ENCODE peak calls at places on chromosomes 2 and 18, in four cellular contexts. One of them, this sample, is unnamed.

GRCh38 chr2:20050712-20051517 is 513 bp downstream of the LAPTM4A start:
- DNase-seq in SK-N-SH: peak
- DNase-seq in fibroblast of mammary gland: peak
- DNase-seq in AG04450: no peak
- DNase-seq in this sample: no peak

GRCh38 chr2:8298783-8299182 is 383.1 kb upstream of the ID2 start:
- DNase-seq in SK-N-SH: no peak
- DNase-seq in fibroblast of mammary gland: no peak
- DNase-seq in AG04450: no peak
- DNase-seq in this sample: no peak

GRCh38 chr2:44582363-44583008 is 220.7 kb downstream of the CAMKMT start:
- DNase-seq in SK-N-SH: no peak
- DNase-seq in fibroblast of mammary gland: peak
- DNase-seq in AG04450: no peak
- DNase-seq in this sample: no peak

GRCh38 chr18:9961031-9961430 is 47.2 kb downstream of the VAPA start:
- DNase-seq in SK-N-SH: no peak
- DNase-seq in fibroblast of mammary gland: peak
- DNase-seq in AG04450: no peak
- DNase-seq in this sample: no peak

GRCh38 chr2:163723881-163724280 is 11.9 kb downstream of the FIGN start:
- DNase-seq in SK-N-SH: no peak
- DNase-seq in fibroblast of mammary gland: no peak
- DNase-seq in AG04450: no peak
- DNase-seq in this sample: no peak

GRCh38 chr18:59662008-59662701 is 35.1 kb downstream of the CCBE1 start:
- DNase-seq in SK-N-SH: no peak
- DNase-seq in fibroblast of mammary gland: peak
- DNase-seq in AG04450: no peak
- DNase-seq in this sample: no peak

GRCh38 chr2:172100080-172101007 is 2.4 kb downstream of the DLX2 start:
- DNase-seq in SK-N-SH: peak
- DNase-seq in fibroblast of mammary gland: no peak
- DNase-seq in AG04450: no peak
- DNase-seq in this sample: no peak

GRCh38 chr18:79778291-79778791 is 19.4 kb upstream of the KCNG2 start:
- DNase-seq in SK-N-SH: peak
- DNase-seq in fibroblast of mammary gland: no peak
- DNase-seq in AG04450: no peak
- DNase-seq in this sample: no peak

GRCh38 chr2:37614061-37614802 is 57.2 kb downstream of the CDC42EP3 start:
- DNase-seq in SK-N-SH: no peak
- DNase-seq in fibroblast of mammary gland: peak
- DNase-seq in AG04450: peak
- DNase-seq in this sample: no peak

GRCh38 chr2:48249093-48249492 is 280.9 kb upstream of the STON1 start:
- DNase-seq in SK-N-SH: no peak
- DNase-seq in fibroblast of mammary gland: peak
- DNase-seq in AG04450: peak
- DNase-seq in this sample: no peak

GRCh38 chr18:79245517-79246001 is 150.2 kb upstream of the NFATC1 start:
- DNase-seq in SK-N-SH: no peak
- DNase-seq in fibroblast of mammary gland: peak
- DNase-seq in AG04450: no peak
- DNase-seq in this sample: peak

DNA sequence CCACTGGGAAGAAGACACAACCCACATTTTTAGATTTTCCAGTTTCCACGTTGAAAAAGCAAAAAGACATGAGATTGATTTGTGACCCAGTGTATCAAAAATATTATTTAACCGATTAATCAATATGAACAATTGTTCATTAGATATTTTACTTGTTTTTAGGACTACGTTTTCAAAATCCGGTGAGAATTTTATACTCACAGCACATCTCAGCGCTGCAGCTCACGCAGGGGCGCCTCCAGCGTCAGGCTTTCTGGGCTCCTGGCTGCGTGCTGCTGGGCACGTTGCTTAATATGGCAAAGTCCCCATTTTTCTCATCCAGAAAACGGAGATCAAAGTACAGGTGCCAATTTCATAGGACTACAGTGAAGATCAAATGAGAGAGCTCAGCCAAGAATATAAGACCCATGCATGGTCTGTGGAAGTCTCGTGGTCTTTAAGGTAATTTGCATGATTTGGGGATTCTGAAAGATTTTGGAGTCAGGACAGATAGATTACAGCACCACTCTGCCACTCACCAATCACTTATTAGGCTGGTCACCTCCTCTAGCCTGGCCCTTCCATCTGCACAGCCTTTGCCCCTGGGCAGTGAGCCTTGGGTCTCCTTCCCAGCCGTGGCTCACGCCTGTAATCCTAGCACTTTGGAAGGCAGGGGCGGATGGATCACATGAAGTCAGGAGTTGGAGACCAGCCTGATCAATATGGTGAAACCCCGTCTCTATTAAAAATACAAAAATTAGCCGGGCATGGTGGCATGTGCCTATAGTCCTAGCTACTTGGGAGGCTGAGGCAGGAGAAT is 36.2 kb downstream of the PTPN18 start:
- DNase-seq in SK-N-SH: peak
- DNase-seq in fibroblast of mammary gland: no peak
- DNase-seq in AG04450: no peak
- DNase-seq in this sample: no peak
- H3K4me3 ChIP-seq in SK-N-SH: peak
- H3K4me3 ChIP-seq in fibroblast of mammary gland: peak
- H3K4me3 ChIP-seq in AG04450: peak
- H3K4me3 ChIP-seq in this sample: peak

GRCh38 chr2:69797235-69797634 is 32.2 kb upstream of the GMCL1 start:
- DNase-seq in SK-N-SH: no peak
- DNase-seq in fibroblast of mammary gland: no peak
- DNase-seq in AG04450: no peak
- DNase-seq in this sample: no peak

GRCh38 chr2:69798466-69798908 is 31.0 kb upstream of the GMCL1 start:
- DNase-seq in SK-N-SH: no peak
- DNase-seq in fibroblast of mammary gland: peak
- DNase-seq in AG04450: no peak
- DNase-seq in this sample: no peak

GRCh38 chr2:69798909-69799526 is 30.4 kb upstream of the GMCL1 start:
- DNase-seq in SK-N-SH: no peak
- DNase-seq in fibroblast of mammary gland: peak
- DNase-seq in AG04450: peak
- DNase-seq in this sample: no peak

GRCh38 chr2:69796199-69796598 is 33.3 kb upstream of the GMCL1 start:
- DNase-seq in SK-N-SH: no peak
- DNase-seq in fibroblast of mammary gland: no peak
- DNase-seq in AG04450: no peak
- DNase-seq in this sample: no peak

DNA sequence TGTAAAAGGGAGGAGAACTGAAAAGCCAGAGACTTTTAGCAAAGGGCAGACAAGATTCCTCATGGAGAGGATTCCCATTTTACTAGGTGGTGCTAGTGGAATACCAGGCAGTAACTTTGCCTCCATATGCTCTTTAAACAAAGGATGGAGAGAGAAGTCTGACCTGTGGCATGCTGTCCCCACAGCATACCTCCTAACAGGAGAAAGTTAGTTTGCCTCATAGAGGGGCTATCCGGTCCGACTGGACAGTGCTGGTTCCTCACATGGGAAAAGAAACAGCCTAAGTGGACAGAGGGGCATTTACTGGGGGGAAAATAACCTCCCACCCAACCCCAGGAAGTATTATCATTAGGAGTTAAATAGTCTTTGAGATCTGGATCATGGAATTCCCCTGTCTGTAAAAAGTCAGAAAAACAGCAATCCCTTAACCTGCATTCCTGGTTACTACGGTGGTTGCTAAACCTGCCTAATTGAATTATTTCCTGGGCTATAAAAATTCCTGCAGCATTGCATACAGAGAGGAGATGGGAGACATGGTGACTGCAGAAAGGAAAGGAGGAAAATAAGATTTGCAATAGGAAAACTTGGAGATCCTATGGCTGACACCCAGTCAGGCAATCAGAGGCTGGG is 31.5 kb upstream of the GMCL1 start:
- DNase-seq in SK-N-SH: no peak
- DNase-seq in fibroblast of mammary gland: no peak
- DNase-seq in AG04450: no peak
- DNase-seq in this sample: no peak
- H3K4me3 ChIP-seq in SK-N-SH: peak
- H3K4me3 ChIP-seq in fibroblast of mammary gland: peak
- H3K4me3 ChIP-seq in AG04450: no peak
- H3K4me3 ChIP-seq in this sample: no peak

GRCh38 chr2:174846941-174847938 is 83.0 kb upstream of the CHRNA1 start:
- DNase-seq in SK-N-SH: peak
- DNase-seq in fibroblast of mammary gland: peak
- DNase-seq in AG04450: peak
- DNase-seq in this sample: peak
- H3K4me3 ChIP-seq in SK-N-SH: peak
- H3K4me3 ChIP-seq in fibroblast of mammary gland: peak
- H3K4me3 ChIP-seq in AG04450: peak
- H3K4me3 ChIP-seq in this sample: no peak

GRCh38 chr18:35029770-35030169 is 11.4 kb upstream of the MAPRE2 start:
- DNase-seq in SK-N-SH: no peak
- DNase-seq in fibroblast of mammary gland: no peak
- DNase-seq in AG04450: no peak
- DNase-seq in this sample: no peak

GRCh38 chr18:35029103-35029502 is 12.1 kb upstream of the MAPRE2 start:
- DNase-seq in SK-N-SH: no peak
- DNase-seq in fibroblast of mammary gland: peak
- DNase-seq in AG04450: peak
- DNase-seq in this sample: no peak

GRCh38 chr18:35028556-35028955 is 12.7 kb upstream of the MAPRE2 start:
- DNase-seq in SK-N-SH: no peak
- DNase-seq in fibroblast of mammary gland: peak
- DNase-seq in AG04450: no peak
- DNase-seq in this sample: no peak

GRCh38 chr18:35032113-35032512 is 9.1 kb upstream of the MAPRE2 start:
- DNase-seq in SK-N-SH: no peak
- DNase-seq in fibroblast of mammary gland: no peak
- DNase-seq in AG04450: no peak
- DNase-seq in this sample: no peak

DNA sequence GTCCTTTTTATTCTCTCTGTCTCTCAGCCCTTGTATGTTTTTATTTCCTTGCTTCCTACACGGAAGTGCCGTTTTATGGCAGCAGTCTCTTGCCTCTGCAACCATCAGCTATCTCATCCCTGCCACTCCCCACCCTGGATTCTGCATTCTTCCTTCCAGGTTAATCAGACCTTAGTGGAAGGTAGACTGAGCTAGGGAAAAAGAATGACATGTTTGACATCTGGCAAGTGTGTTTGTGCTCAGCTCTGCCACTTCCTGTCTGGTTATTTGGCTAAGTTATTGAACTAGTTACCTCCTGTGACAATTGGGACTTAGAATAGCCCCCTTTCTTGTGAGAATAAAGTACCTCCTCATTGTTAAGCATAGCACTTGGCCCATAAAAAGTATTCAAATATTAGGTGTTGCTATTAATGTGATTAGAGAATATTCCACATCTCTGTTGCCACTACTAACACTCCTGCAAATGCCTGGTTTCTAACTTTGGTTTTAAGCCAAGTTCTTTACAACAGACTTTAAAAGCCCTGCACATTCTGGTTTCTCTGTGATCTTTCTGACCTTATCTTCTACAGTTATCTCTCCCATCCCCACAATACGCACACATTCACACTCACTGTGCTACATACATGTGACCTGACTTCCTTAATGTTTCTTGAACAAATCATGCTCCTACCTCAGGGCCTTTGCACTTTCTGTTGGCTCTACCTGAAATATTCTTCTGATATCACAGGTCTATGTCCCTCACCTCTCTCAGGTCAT is 10.8 kb upstream of the MAPRE2 start:
- DNase-seq in SK-N-SH: no peak
- DNase-seq in fibroblast of mammary gland: no peak
- DNase-seq in AG04450: no peak
- DNase-seq in this sample: peak
- H3K4me3 ChIP-seq in SK-N-SH: no peak
- H3K4me3 ChIP-seq in fibroblast of mammary gland: no peak
- H3K4me3 ChIP-seq in AG04450: no peak
- H3K4me3 ChIP-seq in this sample: peak

GRCh38 chr18:70044626-70045025 is 97.0 kb upstream of the CD226 start:
- DNase-seq in SK-N-SH: peak
- DNase-seq in fibroblast of mammary gland: peak
- DNase-seq in AG04450: peak
- DNase-seq in this sample: no peak
- H3K4me3 ChIP-seq in SK-N-SH: no peak
- H3K4me3 ChIP-seq in fibroblast of mammary gland: no peak
- H3K4me3 ChIP-seq in AG04450: no peak
- H3K4me3 ChIP-seq in this sample: no peak

DNA sequence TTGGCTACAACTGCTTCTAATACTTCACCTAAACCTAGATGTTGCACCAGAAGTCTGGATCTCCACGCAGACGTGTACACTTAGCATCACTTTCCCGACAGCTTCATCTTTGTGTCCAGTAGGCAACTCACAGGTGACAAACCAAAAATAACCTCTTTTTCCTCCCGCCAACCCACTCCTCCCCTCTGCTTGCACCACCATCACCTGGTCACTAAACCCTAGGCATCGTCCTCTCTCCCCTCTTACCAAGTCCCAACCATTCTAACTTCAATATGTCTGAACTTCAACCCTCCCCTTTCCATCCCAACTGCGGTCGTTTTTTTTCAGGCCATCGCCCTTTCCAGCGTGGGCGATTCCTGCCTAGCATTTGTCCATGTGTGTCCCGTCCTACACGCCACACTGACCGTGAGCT is 413 bp upstream of the CHMP3 start:
- DNase-seq in SK-N-SH: no peak
- DNase-seq in fibroblast of mammary gland: no peak
- DNase-seq in AG04450: no peak
- DNase-seq in this sample: no peak
- H3K4me3 ChIP-seq in SK-N-SH: no peak
- H3K4me3 ChIP-seq in fibroblast of mammary gland: peak
- H3K4me3 ChIP-seq in AG04450: peak
- H3K4me3 ChIP-seq in this sample: peak

GRCh38 chr18:28425886-28426285 is 249.0 kb upstream of the CDH2 start:
- DNase-seq in SK-N-SH: no peak
- DNase-seq in fibroblast of mammary gland: no peak
- DNase-seq in AG04450: no peak
- DNase-seq in this sample: no peak

DNA sequence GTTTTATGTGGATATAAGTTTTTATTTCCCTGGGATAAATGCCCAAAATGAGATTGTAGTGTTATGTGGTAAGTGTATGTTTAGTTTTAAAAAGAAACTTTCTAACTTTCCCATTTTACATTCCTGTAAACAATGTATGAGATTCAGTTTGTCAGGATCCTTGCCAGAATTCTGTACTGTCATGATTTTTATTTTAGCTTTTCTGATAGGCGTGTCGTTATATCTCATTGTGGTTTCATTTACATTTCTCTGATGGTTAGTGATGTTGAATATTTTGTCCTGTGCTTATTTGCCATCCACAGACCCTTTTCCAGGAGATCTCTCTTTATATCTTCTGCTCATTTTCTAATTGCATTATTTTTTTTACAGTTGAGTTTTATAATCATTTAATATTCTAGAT is 245.6 kb upstream of the CDH2 start:
- DNase-seq in SK-N-SH: no peak
- DNase-seq in fibroblast of mammary gland: no peak
- DNase-seq in AG04450: no peak
- DNase-seq in this sample: no peak
- H3K4me3 ChIP-seq in SK-N-SH: no peak
- H3K4me3 ChIP-seq in fibroblast of mammary gland: no peak
- H3K4me3 ChIP-seq in AG04450: no peak
- H3K4me3 ChIP-seq in this sample: no peak

This sample was measured in CD4-positive, alpha-beta memory T cell.